ENCODE peak calls at places on chromosomes 13 and 19, in seven cellular contexts. Z is left ventricle myocardium inferior, A is HL-60, R is breast epithelium, F is cardiac fibroblast, E is esophagus muscularis mucosa, U is GM10248. D is an unnamed sample.

GRCh38 chr13:79631260-79631659 is 150.3 kb downstream of the NDFIP2 start:
- DNase-seq in Z (no peak), A (no peak), R (no peak), F (peak), E (no peak), U (no peak), D (no peak)

GRCh38 chr13:91894311-91894710 is 495.9 kb downstream of the GPC5 start:
- DNase-seq in Z (no peak), A (no peak), R (no peak), F (peak), E (no peak), U (no peak), D (no peak)

GRCh38 chr19:31349160-31349881 is at the start of gene TSHZ3:
- DNase-seq in Z (peak), A (peak), R (no peak), F (peak), E (no peak), U (no peak), D (peak)

GRCh38 chr19:58350001-58350801 is 3.1 kb downstream of the A1BG start:
- DNase-seq in Z (no peak), A (no peak), R (no peak), F (peak), E (no peak), U (no peak), D (no peak)

GRCh38 chr19:13082192-13083007 is 20.3 kb downstream of the LYL1 start:
- DNase-seq in Z (no peak), A (no peak), R (no peak), F (peak), E (no peak), U (no peak), D (no peak)

GRCh38 chr13:111521030-111521429 is 200.6 kb downstream of the TEX29 start:
- DNase-seq in Z (no peak), A (no peak), R (peak), F (no peak), E (no peak), U (no peak), D (peak)

GRCh38 chr13:30142502-30143211 is 164.7 kb downstream of the KATNAL1 start:
- DNase-seq in Z (no peak), A (no peak), R (peak), F (peak), E (no peak), U (no peak), D (no peak)

GRCh38 chr13:103328899-103329298 is 262.7 kb upstream of the SLC10A2 start:
- DNase-seq in Z (no peak), A (no peak), R (no peak), F (peak), E (no peak), U (no peak), D (no peak)

GRCh38 chr13:67996101-67996500 is 766.0 kb upstream of the PCDH9 start:
- DNase-seq in Z (no peak), A (no peak), R (no peak), F (no peak), E (no peak), U (no peak), D (no peak)

GRCh38 chr19:30365121-30365800 is 6.9 kb upstream of the ZNF536 start:
- DNase-seq in Z (no peak), A (no peak), R (peak), F (no peak), E (no peak), U (no peak), D (no peak)

GRCh38 chr13:114199961-114200672 is 21.1 kb downstream of the CFAP97D2 start:
- DNase-seq in Z (no peak), A (no peak), R (no peak), F (no peak), E (no peak), U (no peak), D (no peak)

GRCh38 chr13:100254002-100254401 is 165.1 kb downstream of the PCCA start:
- DNase-seq in Z (no peak), A (no peak), R (no peak), F (no peak), E (no peak), U (no peak), D (no peak)

GRCh38 chr13:73190477-73190876 is 131.7 kb downstream of the KLF5 start:
- DNase-seq in Z (no peak), A (no peak), R (no peak), F (peak), E (no peak), U (no peak), D (no peak)

GRCh38 chr13:113415825-113416224 is 37.5 kb downstream of the ADPRHL1 start:
- DNase-seq in Z (no peak), A (no peak), R (no peak), F (no peak), E (no peak), U (no peak), D (no peak)

GRCh38 chr19:1067341-1068103 is 555 bp downstream of the ARHGAP45 start:
- DNase-seq in Z (no peak), A (peak), R (no peak), F (no peak), E (no peak), U (no peak), D (no peak)

GRCh38 chr13:40430234-40430633 is 236.2 kb downstream of the FOXO1 start:
- DNase-seq in Z (no peak), A (no peak), R (no peak), F (no peak), E (peak), U (no peak), D (no peak)

GRCh38 chr13:100523437-100523836 is 65.2 kb downstream of the GGACT start:
- DNase-seq in Z (no peak), A (no peak), R (no peak), F (no peak), E (no peak), U (no peak), D (no peak)

GRCh38 chr13:40170982-40171381 is 495.5 kb downstream of the FOXO1 start:
- DNase-seq in Z (no peak), A (no peak), R (no peak), F (no peak), E (no peak), U (no peak), D (no peak)

GRCh38 chr19:44303976-44304568 is 753 bp downstream of the ZNF235 start:
- DNase-seq in Z (no peak), A (no peak), R (no peak), F (no peak), E (no peak), U (peak), D (no peak)

GRCh38 chr19:47723573-47723923 is 10.3 kb downstream of the EHD2 start:
- DNase-seq in Z (peak), A (peak), R (no peak), F (peak), E (no peak), U (no peak), D (no peak)

GRCh38 chr13:29136341-29136740 is 316.2 kb downstream of the MTUS2 start:
- DNase-seq in Z (no peak), A (no peak), R (no peak), F (no peak), E (no peak), U (no peak), D (no peak)

GRCh38 chr19:47379398-47379938 is 30.4 kb downstream of the DHX34 start:
- DNase-seq in Z (no peak), A (no peak), R (no peak), F (no peak), E (no peak), U (no peak), D (no peak)

GRCh38 chr13:66565261-66565660 is 664.9 kb downstream of the PCDH9 start:
- DNase-seq in Z (no peak), A (no peak), R (no peak), F (no peak), E (no peak), U (no peak), D (no peak)

GRCh38 chr13:110399801-110400200 is 92.7 kb downstream of the COL4A2 start:
- DNase-seq in Z (no peak), A (no peak), R (no peak), F (peak), E (no peak), U (no peak), D (no peak)

GRCh38 chr13:104281910-104282309 is 1215.7 kb upstream of the SLC10A2 start:
- DNase-seq in Z (no peak), A (no peak), R (no peak), F (peak), E (no peak), U (no peak), D (no peak)

GRCh38 chr19:8593931-8594330 is 16.6 kb downstream of the ADAMTS10 start:
- DNase-seq in Z (no peak), A (no peak), R (no peak), F (peak), E (no peak), U (no peak), D (no peak)

GRCh38 chr19:401836-402535 is 7.0 kb downstream of the C2CD4C start:
- DNase-seq in Z (no peak), A (no peak), R (peak), F (no peak), E (no peak), U (no peak), D (no peak)

GRCh38 chr19:17183271-17183757 is 31.8 kb upstream of the USE1 start:
- DNase-seq in Z (no peak), A (no peak), R (no peak), F (no peak), E (no peak), U (peak), D (no peak)
- TF ChIP-seq CTCF in Z (no peak), A (no peak), R (no peak), F (no peak), E (no peak), U (no peak), D (no peak)

GRCh38 chr13:52004508-52005183 is 6.6 kb downstream of the ATP7B start:
- DNase-seq in Z (no peak), A (no peak), R (no peak), F (no peak), E (no peak), U (no peak), D (no peak)
- TF ChIP-seq CTCF in Z (no peak), A (no peak), R (no peak), F (no peak), E (no peak), U (no peak), D (no peak)

DNA sequence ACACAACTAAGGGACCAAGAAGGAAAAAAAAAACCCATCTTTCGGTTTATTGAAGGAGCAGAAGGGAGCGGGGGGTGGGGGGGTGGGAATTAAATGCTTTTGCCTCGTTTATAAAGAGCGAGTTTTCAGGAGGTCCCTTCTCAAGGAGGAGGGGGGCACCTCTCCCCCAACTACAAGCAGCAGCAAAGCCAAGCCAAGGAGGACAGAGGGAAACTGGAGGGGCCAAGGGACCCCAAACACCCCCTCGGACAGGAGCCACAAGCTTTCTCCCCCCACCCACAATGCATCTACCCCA is 2.4 kb downstream of the IRF2BP1 start:
- DNase-seq in Z (no peak), A (no peak), R (no peak), F (no peak), E (no peak), U (no peak), D (no peak)
- TF ChIP-seq CTCF in Z (no peak), A (no peak), R (no peak), F (no peak), E (no peak), U (no peak), D (peak)

DNA sequence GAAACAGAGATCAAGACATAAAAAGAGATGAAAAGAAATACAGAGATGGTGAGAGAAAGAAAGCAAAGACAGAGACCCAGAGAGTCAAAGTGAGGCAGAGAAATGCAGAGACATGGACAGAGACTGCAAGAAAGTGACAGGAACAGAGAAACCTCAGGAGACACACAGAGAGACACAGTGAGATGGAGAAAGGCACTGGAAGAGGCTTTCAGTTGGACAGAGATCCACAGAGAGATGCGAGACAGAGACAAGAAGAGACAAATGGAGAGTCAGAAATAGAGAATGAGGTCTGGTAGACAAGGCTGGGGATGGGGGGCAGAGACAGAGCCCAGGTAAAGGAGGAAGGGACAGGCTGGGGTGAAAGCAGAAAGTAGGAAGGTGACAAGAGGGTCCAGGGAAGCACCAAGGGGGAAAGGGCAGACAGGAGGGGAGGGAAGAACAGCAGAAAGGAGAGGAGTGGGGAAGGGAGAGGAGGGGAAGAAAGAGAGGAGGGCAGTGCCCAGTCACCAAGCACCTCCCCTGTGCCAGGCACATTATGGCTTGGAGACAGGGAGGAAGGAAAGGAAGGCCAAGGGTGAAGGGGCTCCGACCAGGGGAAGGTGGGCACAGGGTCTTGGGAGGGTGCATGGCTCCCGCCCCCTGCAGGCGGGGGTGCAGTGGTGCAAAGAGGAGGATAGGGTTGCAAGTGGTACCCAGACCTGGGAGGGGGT is 38.5 kb downstream of the DEDD2 start:
- DNase-seq in Z (no peak), A (no peak), R (no peak), F (no peak), E (no peak), U (peak), D (no peak)
- TF ChIP-seq CTCF in Z (no peak), A (no peak), R (no peak), F (peak), E (no peak), U (peak), D (peak)

GRCh38 chr19:14089412-14089661 is 1.2 kb downstream of the SAMD1 start:
- DNase-seq in Z (no peak), A (no peak), R (no peak), F (peak), E (no peak), U (no peak), D (no peak)
- TF ChIP-seq CTCF in Z (peak), A (no peak), R (no peak), F (no peak), E (no peak), U (peak), D (peak)

GRCh38 chr13:57633141-57633949 is 1.8 kb downstream of the PCDH17 start:
- DNase-seq in Z (peak), A (no peak), R (peak), F (no peak), E (peak), U (no peak), D (peak)

GRCh38 chr13:57630661-57631606 is 610 bp upstream of the PCDH17 start:
- DNase-seq in Z (no peak), A (no peak), R (no peak), F (no peak), E (no peak), U (no peak), D (no peak)

GRCh38 chr13:57633950-57634828 is 2.6 kb downstream of the PCDH17 start:
- DNase-seq in Z (no peak), A (no peak), R (no peak), F (no peak), E (no peak), U (no peak), D (peak)

GRCh38 chr13:57631607-57632275 is at the start of gene PCDH17:
- DNase-seq in Z (peak), A (no peak), R (peak), F (peak), E (no peak), U (no peak), D (no peak)

GRCh38 chr13:57632276-57633140 is 964 bp downstream of the PCDH17 start:
- DNase-seq in Z (no peak), A (no peak), R (peak), F (peak), E (no peak), U (no peak), D (peak)
- TF ChIP-seq CTCF in Z (no peak), A (no peak), R (no peak), F (no peak), E (no peak), U (no peak), D (no peak)

GRCh38 chr19:54473071-54473941 is at the start of gene CDC42EP5:
- DNase-seq in Z (peak), A (no peak), R (no peak), F (peak), E (peak), U (no peak), D (peak)
- TF ChIP-seq CTCF in Z (no peak), A (no peak), R (no peak), F (no peak), E (peak), U (no peak), D (no peak)

GRCh38 chr19:17946965-17947784 is 14.4 kb downstream of the CCDC124 start:
- DNase-seq in Z (no peak), A (no peak), R (no peak), F (no peak), E (no peak), U (peak), D (no peak)
- TF ChIP-seq CTCF in Z (peak), A (no peak), R (no peak), F (peak), E (no peak), U (no peak), D (no peak)

DNA sequence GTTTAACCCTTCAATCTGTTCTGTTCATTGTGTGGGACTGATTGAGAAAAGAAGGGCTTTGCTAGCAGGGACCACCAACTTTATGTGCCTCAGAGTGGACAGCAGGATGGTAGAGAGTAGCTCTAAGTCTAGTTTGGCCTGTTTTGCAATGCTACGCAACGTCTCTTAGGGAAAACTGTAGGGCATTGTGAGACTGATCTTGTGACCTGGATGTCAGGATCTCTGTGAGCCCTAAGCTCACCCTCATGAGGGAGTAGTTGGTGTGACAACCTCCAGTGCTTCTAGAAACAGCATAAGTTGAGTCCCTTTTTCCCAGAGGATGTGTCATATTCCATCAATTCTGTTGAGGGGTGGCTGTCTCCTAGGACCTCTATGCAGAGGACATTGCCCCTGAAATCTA is 9.5 kb upstream of the ZNF543 start:
- DNase-seq in Z (no peak), A (no peak), R (no peak), F (no peak), E (no peak), U (no peak), D (no peak)
- TF ChIP-seq CTCF in Z (no peak), A (no peak), R (no peak), F (no peak), E (no peak), U (no peak), D (no peak)

GRCh38 chr13:48234652-48235099 is 1.7 kb downstream of the ITM2B start:
- DNase-seq in Z (no peak), A (no peak), R (no peak), F (no peak), E (no peak), U (no peak), D (no peak)

GRCh38 chr13:48235100-48235813 is 2.3 kb downstream of the ITM2B start:
- DNase-seq in Z (no peak), A (no peak), R (no peak), F (no peak), E (no peak), U (peak), D (no peak)

GRCh38 chr13:48235814-48236135 is 2.8 kb downstream of the ITM2B start:
- DNase-seq in Z (no peak), A (no peak), R (no peak), F (no peak), E (no peak), U (no peak), D (no peak)

GRCh38 chr13:48233886-48234488 is 981 bp downstream of the ITM2B start:
- DNase-seq in Z (no peak), A (no peak), R (no peak), F (peak), E (no peak), U (no peak), D (no peak)

DNA sequence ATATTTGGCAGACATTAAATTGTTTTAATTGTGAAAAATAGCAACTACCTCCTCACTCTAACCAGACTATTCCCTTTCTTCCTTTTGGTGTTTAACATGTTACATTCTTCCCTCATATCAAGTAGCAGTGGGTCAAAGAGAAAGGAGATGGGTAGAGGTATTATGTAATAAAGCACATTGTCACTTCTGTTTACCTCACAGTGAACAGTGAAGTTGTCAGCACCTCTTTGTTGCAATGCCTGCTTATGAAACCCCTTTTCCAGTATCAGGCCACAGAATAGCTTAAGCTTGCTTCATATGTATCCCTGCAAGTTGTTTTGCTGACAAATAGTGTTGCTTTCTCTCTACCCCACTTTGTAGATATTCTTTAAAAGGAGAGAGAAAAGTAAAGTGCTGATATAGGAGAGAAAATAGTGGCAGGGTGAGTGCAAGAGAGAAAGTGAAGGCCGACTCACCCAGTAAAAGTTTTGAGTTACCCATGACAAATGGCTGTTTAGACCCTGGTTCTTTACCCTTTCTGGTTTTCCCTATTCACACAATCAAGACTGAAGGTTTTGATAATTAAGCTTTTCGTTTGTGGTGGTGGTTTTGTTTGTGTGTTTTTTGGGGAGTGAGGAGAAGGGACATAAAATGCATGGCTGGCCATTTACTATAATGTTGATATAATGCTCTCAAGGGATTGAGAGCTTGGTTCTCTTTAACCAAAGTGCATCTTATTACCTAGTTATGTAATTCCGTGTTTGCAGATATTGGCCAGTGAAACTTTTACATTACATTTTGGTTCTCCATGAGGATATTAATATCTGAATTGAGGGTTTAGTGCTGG is 3.7 kb downstream of the ITM2B start:
- DNase-seq in Z (no peak), A (peak), R (no peak), F (peak), E (no peak), U (no peak), D (no peak)
- TF ChIP-seq CTCF in Z (no peak), A (no peak), R (no peak), F (no peak), E (no peak), U (no peak), D (no peak)

D was measured in type B pancreatic cell.